ENCODE peak calls at places on chromosomes 16 and 17, in seven cellular contexts. One of them, this sample, is unnamed.

GRCh38 chr17:34447406-34447805 is 84.4 kb upstream of the CCL1 start:
- DNase-seq in COR-L47: no peak
- DNase-seq in astrocyte of the hippocampus: no peak
- DNase-seq in stimulated activated naive CD8-positive, alpha-beta T cell treated with anti-CD3 and anti-CD28 coated beads, Interleukin-15, Interleukin-2, amounts not matched to agents 100 U/mL and 50 U/mL, for 24 hours: no peak
- DNase-seq in T-helper 2 cell: no peak
- DNase-seq in Peyer's patch: no peak
- DNase-seq in left ventricle myocardium inferior: no peak
- DNase-seq in this sample: no peak

GRCh38 chr17:63308272-63308671 is 137.8 kb downstream of the CYB561 start:
- DNase-seq in COR-L47: no peak
- DNase-seq in astrocyte of the hippocampus: no peak
- DNase-seq in stimulated activated naive CD8-positive, alpha-beta T cell treated with anti-CD3 and anti-CD28 coated beads, Interleukin-15, Interleukin-2, amounts not matched to agents 100 U/mL and 50 U/mL, for 24 hours: no peak
- DNase-seq in T-helper 2 cell: no peak
- DNase-seq in Peyer's patch: no peak
- DNase-seq in left ventricle myocardium inferior: no peak
- DNase-seq in this sample: no peak

GRCh38 chr16:51875834-51876725 is 670.9 kb downstream of the TOX3 start:
- DNase-seq in COR-L47: no peak
- DNase-seq in astrocyte of the hippocampus: no peak
- DNase-seq in stimulated activated naive CD8-positive, alpha-beta T cell treated with anti-CD3 and anti-CD28 coated beads, Interleukin-15, Interleukin-2, amounts not matched to agents 100 U/mL and 50 U/mL, for 24 hours: no peak
- DNase-seq in T-helper 2 cell: no peak
- DNase-seq in Peyer's patch: no peak
- DNase-seq in left ventricle myocardium inferior: no peak
- DNase-seq in this sample: no peak

GRCh38 chr16:57892447-57893096 is 78.4 kb downstream of the CNGB1 start:
- DNase-seq in COR-L47: no peak
- DNase-seq in astrocyte of the hippocampus: peak
- DNase-seq in stimulated activated naive CD8-positive, alpha-beta T cell treated with anti-CD3 and anti-CD28 coated beads, Interleukin-15, Interleukin-2, amounts not matched to agents 100 U/mL and 50 U/mL, for 24 hours: no peak
- DNase-seq in T-helper 2 cell: no peak
- DNase-seq in Peyer's patch: no peak
- DNase-seq in left ventricle myocardium inferior: no peak
- DNase-seq in this sample: no peak

GRCh38 chr17:57032343-57032742 is 52.7 kb upstream of the AKAP1 start:
- DNase-seq in COR-L47: no peak
- DNase-seq in astrocyte of the hippocampus: no peak
- DNase-seq in stimulated activated naive CD8-positive, alpha-beta T cell treated with anti-CD3 and anti-CD28 coated beads, Interleukin-15, Interleukin-2, amounts not matched to agents 100 U/mL and 50 U/mL, for 24 hours: no peak
- DNase-seq in T-helper 2 cell: no peak
- DNase-seq in Peyer's patch: no peak
- DNase-seq in left ventricle myocardium inferior: peak
- DNase-seq in this sample: no peak

GRCh38 chr17:45808845-45809244 is 24.7 kb downstream of the CRHR1 start:
- DNase-seq in COR-L47: no peak
- DNase-seq in astrocyte of the hippocampus: no peak
- DNase-seq in stimulated activated naive CD8-positive, alpha-beta T cell treated with anti-CD3 and anti-CD28 coated beads, Interleukin-15, Interleukin-2, amounts not matched to agents 100 U/mL and 50 U/mL, for 24 hours: no peak
- DNase-seq in T-helper 2 cell: no peak
- DNase-seq in Peyer's patch: no peak
- DNase-seq in left ventricle myocardium inferior: no peak
- DNase-seq in this sample: no peak

GRCh38 chr17:55420067-55420775 is 1.4 kb downstream of the MMD start:
- DNase-seq in COR-L47: no peak
- DNase-seq in astrocyte of the hippocampus: no peak
- DNase-seq in stimulated activated naive CD8-positive, alpha-beta T cell treated with anti-CD3 and anti-CD28 coated beads, Interleukin-15, Interleukin-2, amounts not matched to agents 100 U/mL and 50 U/mL, for 24 hours: peak
- DNase-seq in T-helper 2 cell: peak
- DNase-seq in Peyer's patch: peak
- DNase-seq in left ventricle myocardium inferior: no peak
- DNase-seq in this sample: no peak

GRCh38 chr17:17724307-17724921 is 43.2 kb downstream of the RAI1 start:
- DNase-seq in COR-L47: no peak
- DNase-seq in astrocyte of the hippocampus: peak
- DNase-seq in stimulated activated naive CD8-positive, alpha-beta T cell treated with anti-CD3 and anti-CD28 coated beads, Interleukin-15, Interleukin-2, amounts not matched to agents 100 U/mL and 50 U/mL, for 24 hours: peak
- DNase-seq in T-helper 2 cell: peak
- DNase-seq in Peyer's patch: peak
- DNase-seq in left ventricle myocardium inferior: no peak
- DNase-seq in this sample: peak

GRCh38 chr16:85908889-85909584 is 10.1 kb downstream of the IRF8 start:
- DNase-seq in COR-L47: no peak
- DNase-seq in astrocyte of the hippocampus: no peak
- DNase-seq in stimulated activated naive CD8-positive, alpha-beta T cell treated with anti-CD3 and anti-CD28 coated beads, Interleukin-15, Interleukin-2, amounts not matched to agents 100 U/mL and 50 U/mL, for 24 hours: no peak
- DNase-seq in T-helper 2 cell: no peak
- DNase-seq in Peyer's patch: no peak
- DNase-seq in left ventricle myocardium inferior: no peak
- DNase-seq in this sample: no peak

GRCh38 chr17:60135951-60136666 is 13.7 kb upstream of the CA4 start:
- DNase-seq in COR-L47: no peak
- DNase-seq in astrocyte of the hippocampus: no peak
- DNase-seq in stimulated activated naive CD8-positive, alpha-beta T cell treated with anti-CD3 and anti-CD28 coated beads, Interleukin-15, Interleukin-2, amounts not matched to agents 100 U/mL and 50 U/mL, for 24 hours: no peak
- DNase-seq in T-helper 2 cell: no peak
- DNase-seq in Peyer's patch: no peak
- DNase-seq in left ventricle myocardium inferior: no peak
- DNase-seq in this sample: no peak

GRCh38 chr17:47188266-47188665 is 829 bp downstream of the CDC27 start:
- DNase-seq in COR-L47: peak
- DNase-seq in astrocyte of the hippocampus: peak
- DNase-seq in stimulated activated naive CD8-positive, alpha-beta T cell treated with anti-CD3 and anti-CD28 coated beads, Interleukin-15, Interleukin-2, amounts not matched to agents 100 U/mL and 50 U/mL, for 24 hours: no peak
- DNase-seq in T-helper 2 cell: peak
- DNase-seq in Peyer's patch: no peak
- DNase-seq in left ventricle myocardium inferior: no peak
- DNase-seq in this sample: no peak

GRCh38 chr17:16250635-16251034 is 33.6 kb downstream of the PIGL start:
- DNase-seq in COR-L47: no peak
- DNase-seq in astrocyte of the hippocampus: no peak
- DNase-seq in stimulated activated naive CD8-positive, alpha-beta T cell treated with anti-CD3 and anti-CD28 coated beads, Interleukin-15, Interleukin-2, amounts not matched to agents 100 U/mL and 50 U/mL, for 24 hours: no peak
- DNase-seq in T-helper 2 cell: no peak
- DNase-seq in Peyer's patch: no peak
- DNase-seq in left ventricle myocardium inferior: no peak
- DNase-seq in this sample: no peak

GRCh38 chr17:49557204-49558024 is 18.3 kb upstream of the NXPH3 start:
- DNase-seq in COR-L47: peak
- DNase-seq in astrocyte of the hippocampus: peak
- DNase-seq in stimulated activated naive CD8-positive, alpha-beta T cell treated with anti-CD3 and anti-CD28 coated beads, Interleukin-15, Interleukin-2, amounts not matched to agents 100 U/mL and 50 U/mL, for 24 hours: no peak
- DNase-seq in T-helper 2 cell: peak
- DNase-seq in Peyer's patch: no peak
- DNase-seq in left ventricle myocardium inferior: no peak
- DNase-seq in this sample: peak

GRCh38 chr17:151886-152859 is 14.8 kb downstream of the SCGB1C2 start:
- DNase-seq in COR-L47: no peak
- DNase-seq in astrocyte of the hippocampus: peak
- DNase-seq in stimulated activated naive CD8-positive, alpha-beta T cell treated with anti-CD3 and anti-CD28 coated beads, Interleukin-15, Interleukin-2, amounts not matched to agents 100 U/mL and 50 U/mL, for 24 hours: no peak
- DNase-seq in T-helper 2 cell: no peak
- DNase-seq in Peyer's patch: no peak
- DNase-seq in left ventricle myocardium inferior: peak
- DNase-seq in this sample: no peak

GRCh38 chr17:17351901-17352781 is 49.0 kb downstream of the NT5M start:
- DNase-seq in COR-L47: no peak
- DNase-seq in astrocyte of the hippocampus: peak
- DNase-seq in stimulated activated naive CD8-positive, alpha-beta T cell treated with anti-CD3 and anti-CD28 coated beads, Interleukin-15, Interleukin-2, amounts not matched to agents 100 U/mL and 50 U/mL, for 24 hours: no peak
- DNase-seq in T-helper 2 cell: no peak
- DNase-seq in Peyer's patch: no peak
- DNase-seq in left ventricle myocardium inferior: peak
- DNase-seq in this sample: no peak

GRCh38 chr17:56891751-56892150 is 22.1 kb downstream of the TRIM25 start:
- DNase-seq in COR-L47: no peak
- DNase-seq in astrocyte of the hippocampus: no peak
- DNase-seq in stimulated activated naive CD8-positive, alpha-beta T cell treated with anti-CD3 and anti-CD28 coated beads, Interleukin-15, Interleukin-2, amounts not matched to agents 100 U/mL and 50 U/mL, for 24 hours: peak
- DNase-seq in T-helper 2 cell: peak
- DNase-seq in Peyer's patch: peak
- DNase-seq in left ventricle myocardium inferior: peak
- DNase-seq in this sample: no peak

GRCh38 chr17:42651392-42651791 is 7.7 kb upstream of the TUBG2 start:
- DNase-seq in COR-L47: no peak
- DNase-seq in astrocyte of the hippocampus: no peak
- DNase-seq in stimulated activated naive CD8-positive, alpha-beta T cell treated with anti-CD3 and anti-CD28 coated beads, Interleukin-15, Interleukin-2, amounts not matched to agents 100 U/mL and 50 U/mL, for 24 hours: no peak
- DNase-seq in T-helper 2 cell: no peak
- DNase-seq in Peyer's patch: no peak
- DNase-seq in left ventricle myocardium inferior: no peak
- DNase-seq in this sample: no peak

GRCh38 chr16:85513180-85513579 is 99.9 kb upstream of the GSE1 start:
- DNase-seq in COR-L47: no peak
- DNase-seq in astrocyte of the hippocampus: no peak
- DNase-seq in stimulated activated naive CD8-positive, alpha-beta T cell treated with anti-CD3 and anti-CD28 coated beads, Interleukin-15, Interleukin-2, amounts not matched to agents 100 U/mL and 50 U/mL, for 24 hours: no peak
- DNase-seq in T-helper 2 cell: no peak
- DNase-seq in Peyer's patch: no peak
- DNase-seq in left ventricle myocardium inferior: no peak
- DNase-seq in this sample: no peak

GRCh38 chr17:82648761-82649474 is 674 bp upstream of the WDR45B start:
- DNase-seq in COR-L47: peak
- DNase-seq in astrocyte of the hippocampus: no peak
- DNase-seq in stimulated activated naive CD8-positive, alpha-beta T cell treated with anti-CD3 and anti-CD28 coated beads, Interleukin-15, Interleukin-2, amounts not matched to agents 100 U/mL and 50 U/mL, for 24 hours: peak
- DNase-seq in T-helper 2 cell: no peak
- DNase-seq in Peyer's patch: no peak
- DNase-seq in left ventricle myocardium inferior: peak
- DNase-seq in this sample: peak

GRCh38 chr16:65537336-65537735 is 415.5 kb upstream of the CDH11 start:
- DNase-seq in COR-L47: no peak
- DNase-seq in astrocyte of the hippocampus: no peak
- DNase-seq in stimulated activated naive CD8-positive, alpha-beta T cell treated with anti-CD3 and anti-CD28 coated beads, Interleukin-15, Interleukin-2, amounts not matched to agents 100 U/mL and 50 U/mL, for 24 hours: no peak
- DNase-seq in T-helper 2 cell: no peak
- DNase-seq in Peyer's patch: no peak
- DNase-seq in left ventricle myocardium inferior: no peak
- DNase-seq in this sample: no peak

GRCh38 chr17:76079577-76080206 is 710 bp downstream of the ZACN start:
- DNase-seq in COR-L47: no peak
- DNase-seq in astrocyte of the hippocampus: no peak
- DNase-seq in stimulated activated naive CD8-positive, alpha-beta T cell treated with anti-CD3 and anti-CD28 coated beads, Interleukin-15, Interleukin-2, amounts not matched to agents 100 U/mL and 50 U/mL, for 24 hours: no peak
- DNase-seq in T-helper 2 cell: no peak
- DNase-seq in Peyer's patch: no peak
- DNase-seq in left ventricle myocardium inferior: no peak
- DNase-seq in this sample: peak

GRCh38 chr17:59154721-59155438 is at the start of gene SKA2:
- DNase-seq in COR-L47: peak
- DNase-seq in astrocyte of the hippocampus: peak
- DNase-seq in stimulated activated naive CD8-positive, alpha-beta T cell treated with anti-CD3 and anti-CD28 coated beads, Interleukin-15, Interleukin-2, amounts not matched to agents 100 U/mL and 50 U/mL, for 24 hours: peak
- DNase-seq in T-helper 2 cell: peak
- DNase-seq in Peyer's patch: peak
- DNase-seq in left ventricle myocardium inferior: peak
- DNase-seq in this sample: peak

GRCh38 chr16:4801962-4802658 is at the start of gene ROGDI:
- DNase-seq in COR-L47: peak
- DNase-seq in astrocyte of the hippocampus: peak
- DNase-seq in stimulated activated naive CD8-positive, alpha-beta T cell treated with anti-CD3 and anti-CD28 coated beads, Interleukin-15, Interleukin-2, amounts not matched to agents 100 U/mL and 50 U/mL, for 24 hours: peak
- DNase-seq in T-helper 2 cell: peak
- DNase-seq in Peyer's patch: peak
- DNase-seq in left ventricle myocardium inferior: peak
- DNase-seq in this sample: peak

GRCh38 chr16:23840310-23840709 is 4.5 kb downstream of the PRKCB start:
- DNase-seq in COR-L47: no peak
- DNase-seq in astrocyte of the hippocampus: no peak
- DNase-seq in stimulated activated naive CD8-positive, alpha-beta T cell treated with anti-CD3 and anti-CD28 coated beads, Interleukin-15, Interleukin-2, amounts not matched to agents 100 U/mL and 50 U/mL, for 24 hours: no peak
- DNase-seq in T-helper 2 cell: no peak
- DNase-seq in Peyer's patch: no peak
- DNase-seq in left ventricle myocardium inferior: no peak
- DNase-seq in this sample: no peak

GRCh38 chr16:15597822-15598647 is 44.9 kb downstream of the MARF1 start:
- DNase-seq in COR-L47: no peak
- DNase-seq in astrocyte of the hippocampus: no peak
- DNase-seq in stimulated activated naive CD8-positive, alpha-beta T cell treated with anti-CD3 and anti-CD28 coated beads, Interleukin-15, Interleukin-2, amounts not matched to agents 100 U/mL and 50 U/mL, for 24 hours: no peak
- DNase-seq in T-helper 2 cell: no peak
- DNase-seq in Peyer's patch: no peak
- DNase-seq in left ventricle myocardium inferior: no peak
- DNase-seq in this sample: no peak

GRCh38 chr17:49694847-49695697 is 12.7 kb downstream of the SLC35B1 start:
- DNase-seq in COR-L47: peak
- DNase-seq in astrocyte of the hippocampus: peak
- DNase-seq in stimulated activated naive CD8-positive, alpha-beta T cell treated with anti-CD3 and anti-CD28 coated beads, Interleukin-15, Interleukin-2, amounts not matched to agents 100 U/mL and 50 U/mL, for 24 hours: peak
- DNase-seq in T-helper 2 cell: peak
- DNase-seq in Peyer's patch: peak
- DNase-seq in left ventricle myocardium inferior: peak
- DNase-seq in this sample: peak

GRCh38 chr17:76276461-76277299 is 11.5 kb downstream of the UBALD2 start:
- DNase-seq in COR-L47: no peak
- DNase-seq in astrocyte of the hippocampus: peak
- DNase-seq in stimulated activated naive CD8-positive, alpha-beta T cell treated with anti-CD3 and anti-CD28 coated beads, Interleukin-15, Interleukin-2, amounts not matched to agents 100 U/mL and 50 U/mL, for 24 hours: no peak
- DNase-seq in T-helper 2 cell: no peak
- DNase-seq in Peyer's patch: no peak
- DNase-seq in left ventricle myocardium inferior: no peak
- DNase-seq in this sample: no peak

GRCh38 chr16:57235128-57236092 is 9.6 kb upstream of the ARL2BP start:
- DNase-seq in COR-L47: peak
- DNase-seq in astrocyte of the hippocampus: peak
- DNase-seq in stimulated activated naive CD8-positive, alpha-beta T cell treated with anti-CD3 and anti-CD28 coated beads, Interleukin-15, Interleukin-2, amounts not matched to agents 100 U/mL and 50 U/mL, for 24 hours: peak
- DNase-seq in T-helper 2 cell: peak
- DNase-seq in Peyer's patch: no peak
- DNase-seq in left ventricle myocardium inferior: no peak
- DNase-seq in this sample: no peak

GRCh38 chr16:72990571-72990970 is 57.4 kb downstream of the ZFHX3 start:
- DNase-seq in COR-L47: no peak
- DNase-seq in astrocyte of the hippocampus: no peak
- DNase-seq in stimulated activated naive CD8-positive, alpha-beta T cell treated with anti-CD3 and anti-CD28 coated beads, Interleukin-15, Interleukin-2, amounts not matched to agents 100 U/mL and 50 U/mL, for 24 hours: no peak
- DNase-seq in T-helper 2 cell: no peak
- DNase-seq in Peyer's patch: no peak
- DNase-seq in left ventricle myocardium inferior: no peak
- DNase-seq in this sample: no peak

GRCh38 chr17:81285179-81285878 is 9.8 kb downstream of the SLC38A10 start:
- DNase-seq in COR-L47: no peak
- DNase-seq in astrocyte of the hippocampus: peak
- DNase-seq in stimulated activated naive CD8-positive, alpha-beta T cell treated with anti-CD3 and anti-CD28 coated beads, Interleukin-15, Interleukin-2, amounts not matched to agents 100 U/mL and 50 U/mL, for 24 hours: peak
- DNase-seq in T-helper 2 cell: peak
- DNase-seq in Peyer's patch: peak
- DNase-seq in left ventricle myocardium inferior: peak
- DNase-seq in this sample: no peak

GRCh38 chr17:59332890-59333377 is 1.5 kb downstream of the YPEL2 start:
- DNase-seq in COR-L47: no peak
- DNase-seq in astrocyte of the hippocampus: peak
- DNase-seq in stimulated activated naive CD8-positive, alpha-beta T cell treated with anti-CD3 and anti-CD28 coated beads, Interleukin-15, Interleukin-2, amounts not matched to agents 100 U/mL and 50 U/mL, for 24 hours: peak
- DNase-seq in T-helper 2 cell: no peak
- DNase-seq in Peyer's patch: peak
- DNase-seq in left ventricle myocardium inferior: peak
- DNase-seq in this sample: no peak

GRCh38 chr16:53052519-53053501 is at the start of gene CHD9NB:
- DNase-seq in COR-L47: no peak
- DNase-seq in astrocyte of the hippocampus: peak
- DNase-seq in stimulated activated naive CD8-positive, alpha-beta T cell treated with anti-CD3 and anti-CD28 coated beads, Interleukin-15, Interleukin-2, amounts not matched to agents 100 U/mL and 50 U/mL, for 24 hours: peak
- DNase-seq in T-helper 2 cell: peak
- DNase-seq in Peyer's patch: no peak
- DNase-seq in left ventricle myocardium inferior: no peak
- DNase-seq in this sample: no peak

GRCh38 chr17:29595107-29595942 is 2.4 kb downstream of the ANKRD13B start:
- DNase-seq in COR-L47: no peak
- DNase-seq in astrocyte of the hippocampus: no peak
- DNase-seq in stimulated activated naive CD8-positive, alpha-beta T cell treated with anti-CD3 and anti-CD28 coated beads, Interleukin-15, Interleukin-2, amounts not matched to agents 100 U/mL and 50 U/mL, for 24 hours: no peak
- DNase-seq in T-helper 2 cell: no peak
- DNase-seq in Peyer's patch: no peak
- DNase-seq in left ventricle myocardium inferior: no peak
- DNase-seq in this sample: no peak

GRCh38 chr17:75861927-75862317 is 6.8 kb upstream of the WBP2 start:
- DNase-seq in COR-L47: no peak
- DNase-seq in astrocyte of the hippocampus: no peak
- DNase-seq in stimulated activated naive CD8-positive, alpha-beta T cell treated with anti-CD3 and anti-CD28 coated beads, Interleukin-15, Interleukin-2, amounts not matched to agents 100 U/mL and 50 U/mL, for 24 hours: no peak
- DNase-seq in T-helper 2 cell: no peak
- DNase-seq in Peyer's patch: no peak
- DNase-seq in left ventricle myocardium inferior: no peak
- DNase-seq in this sample: no peak

GRCh38 chr17:18182978-18183333 is 672 bp upstream of the ALKBH5 start:
- DNase-seq in COR-L47: peak
- DNase-seq in astrocyte of the hippocampus: no peak
- DNase-seq in stimulated activated naive CD8-positive, alpha-beta T cell treated with anti-CD3 and anti-CD28 coated beads, Interleukin-15, Interleukin-2, amounts not matched to agents 100 U/mL and 50 U/mL, for 24 hours: peak
- DNase-seq in T-helper 2 cell: peak
- DNase-seq in Peyer's patch: peak
- DNase-seq in left ventricle myocardium inferior: peak
- DNase-seq in this sample: no peak

GRCh38 chr17:43784628-43785101 is 4.4 kb downstream of the CFAP97D1 start:
- DNase-seq in COR-L47: no peak
- DNase-seq in astrocyte of the hippocampus: peak
- DNase-seq in stimulated activated naive CD8-positive, alpha-beta T cell treated with anti-CD3 and anti-CD28 coated beads, Interleukin-15, Interleukin-2, amounts not matched to agents 100 U/mL and 50 U/mL, for 24 hours: no peak
- DNase-seq in T-helper 2 cell: no peak
- DNase-seq in Peyer's patch: no peak
- DNase-seq in left ventricle myocardium inferior: no peak
- DNase-seq in this sample: no peak

GRCh38 chr16:984106-984505 is 2.5 kb downstream of the SOX8 start:
- DNase-seq in COR-L47: no peak
- DNase-seq in astrocyte of the hippocampus: peak
- DNase-seq in stimulated activated naive CD8-positive, alpha-beta T cell treated with anti-CD3 and anti-CD28 coated beads, Interleukin-15, Interleukin-2, amounts not matched to agents 100 U/mL and 50 U/mL, for 24 hours: no peak
- DNase-seq in T-helper 2 cell: no peak
- DNase-seq in Peyer's patch: no peak
- DNase-seq in left ventricle myocardium inferior: no peak
- DNase-seq in this sample: no peak

GRCh38 chr16:69087161-69087581 is 18.3 kb upstream of the HAS3 start:
- DNase-seq in COR-L47: no peak
- DNase-seq in astrocyte of the hippocampus: no peak
- DNase-seq in stimulated activated naive CD8-positive, alpha-beta T cell treated with anti-CD3 and anti-CD28 coated beads, Interleukin-15, Interleukin-2, amounts not matched to agents 100 U/mL and 50 U/mL, for 24 hours: no peak
- DNase-seq in T-helper 2 cell: peak
- DNase-seq in Peyer's patch: no peak
- DNase-seq in left ventricle myocardium inferior: no peak
- DNase-seq in this sample: no peak